ENCODE peak calls at places on chromosomes 11 and 22, in ten cellular contexts. One of them, this sample, is unnamed.

GRCh38 chr11:110675548-110675947 is 36.7 kb downstream of the ARHGAP20 start:
- DNase-seq in NCI-H345: no peak
- DNase-seq in NCI-H1092: no peak
- DNase-seq in NCI-H187: no peak
- DNase-seq in left cardiac atrium: no peak
- DNase-seq in nucleus accumbens: no peak
- DNase-seq in stimulated activated CD4-positive, alpha-beta T cell treated with anti-CD3 and anti-CD28 coated beads, Interleukin-12 subunit alpha, Interleukin-12 subunit beta, amount 100 ng/mL, for 48 hours: no peak
- DNase-seq in BE2C: no peak
- DNase-seq in psoas muscle: no peak
- DNase-seq in fibroblast of lung: no peak
- DNase-seq in this sample: no peak

GRCh38 chr11:1224109-1224485 is 1.2 kb downstream of the MUC5B start:
- DNase-seq in NCI-H345: no peak
- DNase-seq in NCI-H1092: no peak
- DNase-seq in NCI-H187: no peak
- DNase-seq in left cardiac atrium: peak
- DNase-seq in nucleus accumbens: no peak
- DNase-seq in stimulated activated CD4-positive, alpha-beta T cell treated with anti-CD3 and anti-CD28 coated beads, Interleukin-12 subunit alpha, Interleukin-12 subunit beta, amount 100 ng/mL, for 48 hours: no peak
- DNase-seq in BE2C: peak
- DNase-seq in psoas muscle: peak
- DNase-seq in fibroblast of lung: no peak
- DNase-seq in this sample: no peak

GRCh38 chr11:122652495-122652894 is 3.0 kb upstream of the UBASH3B start:
- DNase-seq in NCI-H345: no peak
- DNase-seq in NCI-H1092: no peak
- DNase-seq in NCI-H187: no peak
- DNase-seq in left cardiac atrium: no peak
- DNase-seq in nucleus accumbens: no peak
- DNase-seq in stimulated activated CD4-positive, alpha-beta T cell treated with anti-CD3 and anti-CD28 coated beads, Interleukin-12 subunit alpha, Interleukin-12 subunit beta, amount 100 ng/mL, for 48 hours: no peak
- DNase-seq in BE2C: no peak
- DNase-seq in psoas muscle: no peak
- DNase-seq in fibroblast of lung: no peak
- DNase-seq in this sample: no peak

GRCh38 chr11:133955091-133955846 is 1.5 kb downstream of the IGSF9B start:
- DNase-seq in NCI-H345: no peak
- DNase-seq in NCI-H1092: peak
- DNase-seq in NCI-H187: no peak
- DNase-seq in left cardiac atrium: peak
- DNase-seq in nucleus accumbens: peak
- DNase-seq in stimulated activated CD4-positive, alpha-beta T cell treated with anti-CD3 and anti-CD28 coated beads, Interleukin-12 subunit alpha, Interleukin-12 subunit beta, amount 100 ng/mL, for 48 hours: peak
- DNase-seq in BE2C: peak
- DNase-seq in psoas muscle: peak
- DNase-seq in fibroblast of lung: no peak
- DNase-seq in this sample: no peak

GRCh38 chr22:41445171-41446056 is 1.2 kb downstream of the TOB2 start:
- DNase-seq in NCI-H345: no peak
- DNase-seq in NCI-H1092: no peak
- DNase-seq in NCI-H187: no peak
- DNase-seq in left cardiac atrium: peak
- DNase-seq in nucleus accumbens: no peak
- DNase-seq in stimulated activated CD4-positive, alpha-beta T cell treated with anti-CD3 and anti-CD28 coated beads, Interleukin-12 subunit alpha, Interleukin-12 subunit beta, amount 100 ng/mL, for 48 hours: no peak
- DNase-seq in BE2C: no peak
- DNase-seq in psoas muscle: peak
- DNase-seq in fibroblast of lung: no peak
- DNase-seq in this sample: no peak

GRCh38 chr22:20131593-20131855 is at the start of gene ZDHHC8:
- DNase-seq in NCI-H345: no peak
- DNase-seq in NCI-H1092: no peak
- DNase-seq in NCI-H187: no peak
- DNase-seq in left cardiac atrium: peak
- DNase-seq in nucleus accumbens: no peak
- DNase-seq in stimulated activated CD4-positive, alpha-beta T cell treated with anti-CD3 and anti-CD28 coated beads, Interleukin-12 subunit alpha, Interleukin-12 subunit beta, amount 100 ng/mL, for 48 hours: no peak
- DNase-seq in BE2C: peak
- DNase-seq in psoas muscle: no peak
- DNase-seq in fibroblast of lung: no peak
- DNase-seq in this sample: no peak

GRCh38 chr11:13343931-13344717 is 66.5 kb downstream of the BMAL1 start:
- DNase-seq in NCI-H345: peak
- DNase-seq in NCI-H1092: peak
- DNase-seq in NCI-H187: peak
- DNase-seq in left cardiac atrium: peak
- DNase-seq in nucleus accumbens: no peak
- DNase-seq in stimulated activated CD4-positive, alpha-beta T cell treated with anti-CD3 and anti-CD28 coated beads, Interleukin-12 subunit alpha, Interleukin-12 subunit beta, amount 100 ng/mL, for 48 hours: peak
- DNase-seq in BE2C: peak
- DNase-seq in psoas muscle: peak
- DNase-seq in fibroblast of lung: peak
- DNase-seq in this sample: peak

GRCh38 chr11:88480217-88480616 is 142.7 kb upstream of the CTSC start:
- DNase-seq in NCI-H345: no peak
- DNase-seq in NCI-H1092: no peak
- DNase-seq in NCI-H187: no peak
- DNase-seq in left cardiac atrium: no peak
- DNase-seq in nucleus accumbens: no peak
- DNase-seq in stimulated activated CD4-positive, alpha-beta T cell treated with anti-CD3 and anti-CD28 coated beads, Interleukin-12 subunit alpha, Interleukin-12 subunit beta, amount 100 ng/mL, for 48 hours: no peak
- DNase-seq in BE2C: no peak
- DNase-seq in psoas muscle: no peak
- DNase-seq in fibroblast of lung: peak
- DNase-seq in this sample: no peak

GRCh38 chr22:39947488-39948216 is 12.5 kb upstream of the TMA7B start:
- DNase-seq in NCI-H345: peak
- DNase-seq in NCI-H1092: peak
- DNase-seq in NCI-H187: peak
- DNase-seq in left cardiac atrium: no peak
- DNase-seq in nucleus accumbens: no peak
- DNase-seq in stimulated activated CD4-positive, alpha-beta T cell treated with anti-CD3 and anti-CD28 coated beads, Interleukin-12 subunit alpha, Interleukin-12 subunit beta, amount 100 ng/mL, for 48 hours: no peak
- DNase-seq in BE2C: no peak
- DNase-seq in psoas muscle: no peak
- DNase-seq in fibroblast of lung: no peak
- DNase-seq in this sample: no peak

GRCh38 chr11:69642549-69642912 is 1.6 kb downstream of the CCND1 start:
- DNase-seq in NCI-H345: no peak
- DNase-seq in NCI-H1092: no peak
- DNase-seq in NCI-H187: no peak
- DNase-seq in left cardiac atrium: no peak
- DNase-seq in nucleus accumbens: no peak
- DNase-seq in stimulated activated CD4-positive, alpha-beta T cell treated with anti-CD3 and anti-CD28 coated beads, Interleukin-12 subunit alpha, Interleukin-12 subunit beta, amount 100 ng/mL, for 48 hours: no peak
- DNase-seq in BE2C: no peak
- DNase-seq in psoas muscle: no peak
- DNase-seq in fibroblast of lung: no peak
- DNase-seq in this sample: no peak

GRCh38 chr11:74570266-74571061 is 21.9 kb upstream of the POLD3 start:
- DNase-seq in NCI-H345: peak
- DNase-seq in NCI-H1092: peak
- DNase-seq in NCI-H187: no peak
- DNase-seq in left cardiac atrium: peak
- DNase-seq in nucleus accumbens: no peak
- DNase-seq in stimulated activated CD4-positive, alpha-beta T cell treated with anti-CD3 and anti-CD28 coated beads, Interleukin-12 subunit alpha, Interleukin-12 subunit beta, amount 100 ng/mL, for 48 hours: no peak
- DNase-seq in BE2C: peak
- DNase-seq in psoas muscle: no peak
- DNase-seq in fibroblast of lung: peak
- DNase-seq in this sample: no peak

GRCh38 chr11:63997801-63998332 is 11.6 kb downstream of the OTUB1 start:
- DNase-seq in NCI-H345: no peak
- DNase-seq in NCI-H1092: no peak
- DNase-seq in NCI-H187: no peak
- DNase-seq in left cardiac atrium: no peak
- DNase-seq in nucleus accumbens: no peak
- DNase-seq in stimulated activated CD4-positive, alpha-beta T cell treated with anti-CD3 and anti-CD28 coated beads, Interleukin-12 subunit alpha, Interleukin-12 subunit beta, amount 100 ng/mL, for 48 hours: no peak
- DNase-seq in BE2C: no peak
- DNase-seq in psoas muscle: no peak
- DNase-seq in fibroblast of lung: no peak
- DNase-seq in this sample: no peak

GRCh38 chr11:46541593-46542371 is 52.0 kb downstream of the AMBRA1 start:
- DNase-seq in NCI-H345: no peak
- DNase-seq in NCI-H1092: peak
- DNase-seq in NCI-H187: no peak
- DNase-seq in left cardiac atrium: peak
- DNase-seq in nucleus accumbens: no peak
- DNase-seq in stimulated activated CD4-positive, alpha-beta T cell treated with anti-CD3 and anti-CD28 coated beads, Interleukin-12 subunit alpha, Interleukin-12 subunit beta, amount 100 ng/mL, for 48 hours: no peak
- DNase-seq in BE2C: no peak
- DNase-seq in psoas muscle: peak
- DNase-seq in fibroblast of lung: no peak
- DNase-seq in this sample: no peak

GRCh38 chr22:26122920-26123468 is 46.3 kb upstream of the SEZ6L start:
- DNase-seq in NCI-H345: no peak
- DNase-seq in NCI-H1092: no peak
- DNase-seq in NCI-H187: no peak
- DNase-seq in left cardiac atrium: no peak
- DNase-seq in nucleus accumbens: no peak
- DNase-seq in stimulated activated CD4-positive, alpha-beta T cell treated with anti-CD3 and anti-CD28 coated beads, Interleukin-12 subunit alpha, Interleukin-12 subunit beta, amount 100 ng/mL, for 48 hours: no peak
- DNase-seq in BE2C: no peak
- DNase-seq in psoas muscle: no peak
- DNase-seq in fibroblast of lung: no peak
- DNase-seq in this sample: no peak

GRCh38 chr11:95531116-95531515 is 258.5 kb downstream of the FAM76B start:
- DNase-seq in NCI-H345: no peak
- DNase-seq in NCI-H1092: no peak
- DNase-seq in NCI-H187: no peak
- DNase-seq in left cardiac atrium: no peak
- DNase-seq in nucleus accumbens: no peak
- DNase-seq in stimulated activated CD4-positive, alpha-beta T cell treated with anti-CD3 and anti-CD28 coated beads, Interleukin-12 subunit alpha, Interleukin-12 subunit beta, amount 100 ng/mL, for 48 hours: no peak
- DNase-seq in BE2C: no peak
- DNase-seq in psoas muscle: no peak
- DNase-seq in fibroblast of lung: peak
- DNase-seq in this sample: no peak